ENCODE peak calls at places on chromosomes 16 and 17, in four cellular contexts. V is WTC11, G is GM12878, J is HepG2. C is an unnamed sample.
A peak's percentile ranks its signal among the peaks of the same experiment; 100 is the strongest.

GRCh38 chr17:68054296-68054900 is 18.9 kb downstream of the KPNA2 start:
- DNase-seq in V (no peak), G (no peak), J (no peak), C (no peak)

GRCh38 chr16:18983565-18984424 is at the start of gene TMC7:
- DNase-seq in V (peak; percentile 95), G (no peak), J (peak; percentile 91), C (peak; percentile 87)

GRCh38 chr17:71496552-71496951 is 624.3 kb upstream of the SOX9 start:
- DNase-seq in V (no peak), G (no peak), J (no peak), C (no peak)

GRCh38 chr16:3459401-3460090 is 16.1 kb downstream of the NAA60 start:
- DNase-seq in V (no peak), G (no peak), J (no peak), C (peak; percentile 72)

GRCh38 chr17:31197991-31198390 is 99.0 kb downstream of the OMG start:
- DNase-seq in V (no peak), G (no peak), J (no peak), C (no peak)

GRCh38 chr17:38334480-38335364 is 9.0 kb downstream of the GPR179 start:
- DNase-seq in V (no peak), G (no peak), J (no peak), C (no peak)

GRCh38 chr17:1259910-1260389 is 10.3 kb upstream of the BHLHA9 start:
- DNase-seq in V (no peak), G (no peak), J (no peak), C (no peak)

GRCh38 chr17:4179071-4179470 is 36.1 kb downstream of the CYB5D2 start:
- DNase-seq in V (no peak), G (no peak), J (no peak), C (no peak)

GRCh38 chr16:85524630-85525463 is 88.3 kb upstream of the GSE1 start:
- DNase-seq in V (no peak), G (no peak), J (peak; percentile 85), C (no peak)

GRCh38 chr17:74631468-74632195 is 8.1 kb upstream of the CD300E start:
- DNase-seq in V (no peak), G (peak; percentile 45), J (no peak), C (no peak)

GRCh38 chr17:37111329-37111728 is 162.6 kb downstream of the AATF start:
- DNase-seq in V (no peak), G (no peak), J (no peak), C (no peak)

GRCh38 chr17:11097121-11097520 is 143.9 kb upstream of the SHISA6 start:
- DNase-seq in V (no peak), G (no peak), J (no peak), C (no peak)

GRCh38 chr17:46940692-46941404 is 17.9 kb downstream of the GOSR2 start:
- DNase-seq in V (peak; percentile 88), G (no peak), J (peak; percentile 85), C (peak; percentile 82)

GRCh38 chr16:4385789-4386451 is 14.3 kb downstream of the VASN start:
- DNase-seq in V (no peak), G (no peak), J (no peak), C (no peak)

GRCh38 chr16:54158986-54159385 is 127.6 kb downstream of the IRX3 start:
- DNase-seq in V (no peak), G (no peak), J (no peak), C (no peak)

GRCh38 chr16:1318268-1318545 is 8.8 kb downstream of the UBE2I start:
- DNase-seq in V (no peak), G (no peak), J (no peak), C (no peak)

GRCh38 chr16:48632137-48632774 is 22.3 kb upstream of the N4BP1 start:
- DNase-seq in V (no peak), G (no peak), J (peak; percentile 80), C (no peak)

GRCh38 chr16:1670371-1670770 is 7.7 kb upstream of the JPT2 start:
- DNase-seq in V (no peak), G (no peak), J (no peak), C (no peak)

GRCh38 chr16:80573700-80574120 is 32.9 kb downstream of the DYNLRB2 start:
- DNase-seq in V (no peak), G (no peak), J (no peak), C (no peak)

GRCh38 chr17:70119545-70119944 is 44.5 kb downstream of the KCNJ16 start:
- DNase-seq in V (no peak), G (no peak), J (no peak), C (no peak)

GRCh38 chr16:72172105-72173034 is at the start of gene PMFBP1:
- DNase-seq in V (no peak), G (peak; percentile 88), J (peak; percentile 35), C (peak; percentile 14)

GRCh38 chr17:74454197-74455024 is 12.0 kb upstream of the CD300A start:
- DNase-seq in V (no peak), G (no peak), J (peak; percentile 80), C (no peak)

GRCh38 chr16:67558859-67559258 is 3.5 kb upstream of the CTCF start:
- DNase-seq in V (no peak), G (no peak), J (no peak), C (no peak)

GRCh38 chr16:67551091-67551490 is 11.2 kb upstream of the CTCF start:
- DNase-seq in V (no peak), G (no peak), J (no peak), C (no peak)

GRCh38 chr16:67551972-67552371 is 10.4 kb upstream of the CTCF start:
- DNase-seq in V (no peak), G (no peak), J (no peak), C (no peak)

GRCh38 chr16:67552476-67552875 is 9.8 kb upstream of the CTCF start:
- DNase-seq in V (no peak), G (no peak), J (no peak), C (no peak)

GRCh38 chr16:67555795-67556212 is 6.5 kb upstream of the CTCF start:
- DNase-seq in V (no peak), G (no peak), J (no peak), C (no peak)
- TF ChIP-seq CREM in V (no peak), G (no peak), J (no peak), C (no peak)

GRCh38 chr16:14436410-14436955 is 193.6 kb downstream of the PARN start:
- DNase-seq in V (no peak), G (no peak), J (no peak), C (no peak)
- TF ChIP-seq CREM in V (no peak), G (no peak), J (no peak), C (no peak)

DNA sequence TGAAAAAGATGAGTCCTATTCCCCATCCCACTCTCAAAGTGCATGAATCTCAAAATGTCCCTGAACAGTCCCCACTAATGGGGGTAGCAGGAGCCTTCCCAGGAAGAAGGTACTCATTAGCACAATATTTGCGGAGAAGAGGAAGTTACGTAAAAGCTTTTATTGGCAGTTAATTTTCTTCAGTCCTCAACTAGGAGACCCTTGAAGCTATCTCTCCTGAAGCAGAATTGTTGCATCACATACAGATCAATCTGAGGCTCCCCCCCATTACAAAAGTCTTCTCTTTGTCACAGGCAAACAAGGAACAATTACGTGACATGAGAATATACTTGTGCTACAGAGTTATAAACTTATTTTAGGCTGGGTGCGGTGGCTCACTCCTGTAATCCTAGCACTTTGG is 14.2 kb downstream of the SLFN12L start:
- DNase-seq in V (no peak), G (no peak), J (no peak), C (no peak)
- TF ChIP-seq CREM in V (no peak), G (no peak), J (no peak), C (no peak)

DNA sequence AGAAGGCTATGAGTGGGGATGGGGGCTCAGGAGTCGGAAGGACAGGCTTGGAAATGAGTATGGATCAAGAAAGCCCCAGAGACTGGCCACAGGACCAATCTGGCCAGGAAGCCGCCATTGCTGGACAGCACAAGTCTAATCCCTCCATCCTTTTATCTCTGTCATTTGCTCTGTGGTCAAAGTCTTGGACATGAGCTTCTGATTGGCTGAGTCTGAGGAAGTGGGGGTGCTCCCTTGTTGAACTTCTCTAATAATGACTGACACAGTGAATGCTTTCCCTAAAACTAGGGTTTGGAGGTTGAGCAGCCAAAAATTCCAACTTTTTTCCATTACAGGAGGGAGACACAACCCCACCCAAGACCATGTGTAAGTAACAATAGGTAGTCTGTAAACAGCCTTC is 97.4 kb downstream of the MARF1 start:
- DNase-seq in V (no peak), G (no peak), J (no peak), C (no peak)
- TF ChIP-seq CREM in V (no peak), G (no peak), J (no peak), C (no peak)

GRCh38 chr17:65985571-65985970 is 206.4 kb downstream of the CEP112 start:
- DNase-seq in V (no peak), G (no peak), J (no peak), C (no peak)
- TF ChIP-seq CREM in V (no peak), G (no peak), J (no peak), C (no peak)

GRCh38 chr17:61168506-61168905 is 231.1 kb upstream of the TBX2 start:
- DNase-seq in V (no peak), G (no peak), J (no peak), C (no peak)
- TF ChIP-seq CREM in V (no peak), G (no peak), J (no peak), C (no peak)

DNA sequence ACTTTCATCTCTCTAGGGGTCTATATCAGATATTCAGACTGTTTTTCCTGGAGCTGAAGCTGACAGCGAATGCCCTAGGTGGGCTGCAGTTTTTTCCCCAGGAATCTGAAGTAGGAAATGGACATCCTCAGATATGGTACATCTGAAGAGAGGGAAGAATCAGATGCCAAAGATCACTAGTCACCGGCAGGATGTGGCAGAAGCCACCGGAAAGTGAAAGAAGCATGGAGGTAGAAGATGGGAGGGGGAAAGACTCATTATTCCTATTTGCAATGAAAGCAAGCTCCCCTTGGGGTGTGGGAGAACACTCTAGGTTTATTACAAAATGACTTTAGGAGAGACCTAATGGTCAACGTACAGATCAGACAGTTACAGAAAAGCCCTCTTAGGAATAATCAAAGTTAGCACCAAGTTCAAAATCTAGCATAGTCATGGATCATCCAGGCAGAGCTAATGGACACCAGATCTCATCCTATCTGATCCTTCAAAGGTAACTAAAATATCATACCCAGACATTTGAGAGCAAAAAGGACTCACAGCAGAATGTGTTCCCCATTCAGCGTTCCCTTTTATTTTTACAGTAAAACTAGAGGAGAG is 110.7 kb downstream of the HS3ST3A1 start:
- DNase-seq in V (no peak), G (no peak), J (no peak), C (no peak)
- TF ChIP-seq CREM in V (no peak), G (no peak), J (no peak), C (no peak)

DNA sequence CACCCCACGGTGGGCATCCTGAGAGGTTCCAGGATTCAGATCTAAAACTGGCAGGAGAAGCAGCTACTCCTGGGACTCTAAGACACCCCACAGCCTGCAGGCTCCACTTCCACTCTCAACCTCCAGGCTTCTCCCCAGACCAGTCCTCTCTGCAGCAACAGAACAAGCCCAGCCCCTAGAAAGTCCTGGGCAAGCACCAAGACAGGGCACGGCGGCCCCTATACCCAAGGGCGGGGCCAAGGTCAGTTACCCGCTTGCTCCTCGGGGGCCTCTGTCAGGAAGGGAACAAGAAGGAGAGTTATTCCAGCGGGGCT is 62.8 kb downstream of the MYO18A start:
- DNase-seq in V (no peak), G (no peak), J (no peak), C (no peak)
- TF ChIP-seq CREM in V (no peak), G (no peak), J (no peak), C (no peak)

DNA sequence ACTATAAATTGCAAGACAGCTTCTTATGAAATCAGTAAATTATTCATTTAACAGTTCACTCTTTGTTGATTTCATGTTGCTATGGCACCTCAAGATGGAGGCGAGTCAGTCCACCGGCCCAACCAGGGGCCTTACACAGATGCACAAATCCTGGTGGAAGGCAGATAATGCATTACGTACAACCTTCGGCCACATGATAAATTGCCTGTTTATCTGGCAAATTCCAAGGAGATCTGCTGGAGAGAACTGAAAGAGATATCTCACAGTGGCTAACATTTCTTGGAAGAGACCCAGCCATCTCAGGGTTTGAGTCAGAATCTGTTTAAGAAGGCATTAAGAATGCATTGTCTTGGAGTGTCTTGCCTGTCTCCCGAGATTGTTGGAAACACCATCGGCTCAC is 225.6 kb downstream of the MSI2 start:
- DNase-seq in V (no peak), G (no peak), J (no peak), C (peak; percentile 58)
- TF ChIP-seq CREM in V (no peak), G (no peak), J (no peak), C (peak; percentile 73)

C was measured in K562.